ENCODE peak calls at places on chromosomes 11 and 22, in ten cellular contexts. One of them, this sample, is unnamed.

GRCh38 chr11:68440254-68440653 is 20.3 kb upstream of the PPP6R3 start:
- DNase-seq in suprapubic skin: no peak
- DNase-seq in transverse colon: no peak
- DNase-seq in upper lobe of left lung: no peak
- DNase-seq in stomach: no peak
- DNase-seq in H1: no peak
- DNase-seq in A549: no peak
- DNase-seq in ovary: peak; percentile 53
- DNase-seq in HepG2: no peak
- DNase-seq in GM12878: no peak
- DNase-seq in this sample: no peak

GRCh38 chr22:50329236-50329635 is 2.4 kb upstream of the DENND6B start:
- DNase-seq in suprapubic skin: no peak
- DNase-seq in transverse colon: no peak
- DNase-seq in upper lobe of left lung: no peak
- DNase-seq in stomach: no peak
- DNase-seq in H1: no peak
- DNase-seq in A549: no peak
- DNase-seq in ovary: no peak
- DNase-seq in HepG2: no peak
- DNase-seq in GM12878: no peak
- DNase-seq in this sample: no peak

GRCh38 chr22:39254789-39255298 is 10.1 kb upstream of the PDGFB start:
- DNase-seq in suprapubic skin: no peak
- DNase-seq in transverse colon: no peak
- DNase-seq in upper lobe of left lung: no peak
- DNase-seq in stomach: no peak
- DNase-seq in H1: no peak
- DNase-seq in A549: peak; percentile 48
- DNase-seq in ovary: no peak
- DNase-seq in HepG2: no peak
- DNase-seq in GM12878: peak; percentile 41
- DNase-seq in this sample: no peak

GRCh38 chr11:26230021-26230420 is 101.9 kb upstream of the ANO3 start:
- DNase-seq in suprapubic skin: no peak
- DNase-seq in transverse colon: no peak
- DNase-seq in upper lobe of left lung: no peak
- DNase-seq in stomach: no peak
- DNase-seq in H1: no peak
- DNase-seq in A549: no peak
- DNase-seq in ovary: no peak
- DNase-seq in HepG2: no peak
- DNase-seq in GM12878: no peak
- DNase-seq in this sample: no peak

GRCh38 chr11:82998697-82999096 is 73.0 kb downstream of the RAB30 start:
- DNase-seq in suprapubic skin: no peak
- DNase-seq in transverse colon: no peak
- DNase-seq in upper lobe of left lung: no peak
- DNase-seq in stomach: no peak
- DNase-seq in H1: no peak
- DNase-seq in A549: no peak
- DNase-seq in ovary: no peak
- DNase-seq in HepG2: no peak
- DNase-seq in GM12878: no peak
- DNase-seq in this sample: no peak

GRCh38 chr22:38067771-38068360 is 10.7 kb downstream of the PICK1 start:
- DNase-seq in suprapubic skin: no peak
- DNase-seq in transverse colon: no peak
- DNase-seq in upper lobe of left lung: no peak
- DNase-seq in stomach: no peak
- DNase-seq in H1: no peak
- DNase-seq in A549: no peak
- DNase-seq in ovary: no peak
- DNase-seq in HepG2: no peak
- DNase-seq in GM12878: no peak
- DNase-seq in this sample: no peak

GRCh38 chr11:86116996-86117705 is 48.3 kb upstream of the PICALM start:
- DNase-seq in suprapubic skin: no peak
- DNase-seq in transverse colon: no peak
- DNase-seq in upper lobe of left lung: no peak
- DNase-seq in stomach: no peak
- DNase-seq in H1: no peak
- DNase-seq in A549: peak; percentile 30
- DNase-seq in ovary: no peak
- DNase-seq in HepG2: no peak
- DNase-seq in GM12878: no peak
- DNase-seq in this sample: no peak

GRCh38 chr11:67612751-67613150 is 6.0 kb downstream of the NDUFV1 start:
- DNase-seq in suprapubic skin: no peak
- DNase-seq in transverse colon: no peak
- DNase-seq in upper lobe of left lung: no peak
- DNase-seq in stomach: no peak
- DNase-seq in H1: peak; percentile 42
- DNase-seq in A549: no peak
- DNase-seq in ovary: no peak
- DNase-seq in HepG2: no peak
- DNase-seq in GM12878: no peak
- DNase-seq in this sample: no peak

GRCh38 chr11:67276821-67277230 is 10.6 kb downstream of the GRK2 start:
- DNase-seq in suprapubic skin: peak; percentile 71
- DNase-seq in transverse colon: peak; percentile 65
- DNase-seq in upper lobe of left lung: peak; percentile 75
- DNase-seq in stomach: peak; percentile 59
- DNase-seq in H1: no peak
- DNase-seq in A549: no peak
- DNase-seq in ovary: peak; percentile 51
- DNase-seq in HepG2: no peak
- DNase-seq in GM12878: no peak
- DNase-seq in this sample: no peak

GRCh38 chr11:24932110-24933000 is 435.5 kb downstream of the LUZP2 start:
- DNase-seq in suprapubic skin: no peak
- DNase-seq in transverse colon: peak; percentile 50
- DNase-seq in upper lobe of left lung: no peak
- DNase-seq in stomach: no peak
- DNase-seq in H1: no peak
- DNase-seq in A549: no peak
- DNase-seq in ovary: no peak
- DNase-seq in HepG2: no peak
- DNase-seq in GM12878: no peak
- DNase-seq in this sample: no peak

GRCh38 chr11:104892723-104893511 is 5.3 kb downstream of the CASP12 start:
- DNase-seq in suprapubic skin: no peak
- DNase-seq in transverse colon: no peak
- DNase-seq in upper lobe of left lung: no peak
- DNase-seq in stomach: no peak
- DNase-seq in H1: no peak
- DNase-seq in A549: no peak
- DNase-seq in ovary: no peak
- DNase-seq in HepG2: no peak
- DNase-seq in GM12878: no peak
- DNase-seq in this sample: no peak

GRCh38 chr11:47000033-47000432 is 63.5 kb downstream of the CSTPP1 start:
- DNase-seq in suprapubic skin: no peak
- DNase-seq in transverse colon: no peak
- DNase-seq in upper lobe of left lung: no peak
- DNase-seq in stomach: no peak
- DNase-seq in H1: no peak
- DNase-seq in A549: no peak
- DNase-seq in ovary: no peak
- DNase-seq in HepG2: no peak
- DNase-seq in GM12878: no peak
- DNase-seq in this sample: no peak

GRCh38 chr22:50569896-50570535 is 7.3 kb upstream of the SYCE3 start:
- DNase-seq in suprapubic skin: peak; percentile 59
- DNase-seq in transverse colon: no peak
- DNase-seq in upper lobe of left lung: no peak
- DNase-seq in stomach: no peak
- DNase-seq in H1: no peak
- DNase-seq in A549: no peak
- DNase-seq in ovary: no peak
- DNase-seq in HepG2: no peak
- DNase-seq in GM12878: no peak
- DNase-seq in this sample: no peak

GRCh38 chr11:43582837-43583462 is 97.6 kb upstream of the HSD17B12 start:
- DNase-seq in suprapubic skin: no peak
- DNase-seq in transverse colon: no peak
- DNase-seq in upper lobe of left lung: no peak
- DNase-seq in stomach: no peak
- DNase-seq in H1: peak; percentile 63
- DNase-seq in A549: no peak
- DNase-seq in ovary: no peak
- DNase-seq in HepG2: no peak
- DNase-seq in GM12878: no peak
- DNase-seq in this sample: peak; percentile 80

GRCh38 chr11:67302571-67303131 is 679 bp upstream of the SSH3 start:
- DNase-seq in suprapubic skin: peak; percentile 83
- DNase-seq in transverse colon: peak; percentile 69
- DNase-seq in upper lobe of left lung: peak; percentile 83
- DNase-seq in stomach: peak; percentile 62
- DNase-seq in H1: peak; percentile 84
- DNase-seq in A549: peak; percentile 62
- DNase-seq in ovary: peak; percentile 48
- DNase-seq in HepG2: no peak
- DNase-seq in GM12878: no peak
- DNase-seq in this sample: no peak

GRCh38 chr22:19498866-19499190 is 19.1 kb downstream of the CDC45 start:
- DNase-seq in suprapubic skin: no peak
- DNase-seq in transverse colon: no peak
- DNase-seq in upper lobe of left lung: no peak
- DNase-seq in stomach: no peak
- DNase-seq in H1: no peak
- DNase-seq in A549: no peak
- DNase-seq in ovary: no peak
- DNase-seq in HepG2: no peak
- DNase-seq in GM12878: no peak
- DNase-seq in this sample: no peak

GRCh38 chr11:106305458-106305857 is 228.0 kb downstream of the AASDHPPT start:
- DNase-seq in suprapubic skin: no peak
- DNase-seq in transverse colon: no peak
- DNase-seq in upper lobe of left lung: peak; percentile 46
- DNase-seq in stomach: no peak
- DNase-seq in H1: no peak
- DNase-seq in A549: no peak
- DNase-seq in ovary: no peak
- DNase-seq in HepG2: no peak
- DNase-seq in GM12878: no peak
- DNase-seq in this sample: no peak

GRCh38 chr11:116466231-116466630 is 306.6 kb downstream of the BUD13 start:
- DNase-seq in suprapubic skin: no peak
- DNase-seq in transverse colon: no peak
- DNase-seq in upper lobe of left lung: no peak
- DNase-seq in stomach: no peak
- DNase-seq in H1: no peak
- DNase-seq in A549: no peak
- DNase-seq in ovary: no peak
- DNase-seq in HepG2: no peak
- DNase-seq in GM12878: no peak
- DNase-seq in this sample: no peak

DNA sequence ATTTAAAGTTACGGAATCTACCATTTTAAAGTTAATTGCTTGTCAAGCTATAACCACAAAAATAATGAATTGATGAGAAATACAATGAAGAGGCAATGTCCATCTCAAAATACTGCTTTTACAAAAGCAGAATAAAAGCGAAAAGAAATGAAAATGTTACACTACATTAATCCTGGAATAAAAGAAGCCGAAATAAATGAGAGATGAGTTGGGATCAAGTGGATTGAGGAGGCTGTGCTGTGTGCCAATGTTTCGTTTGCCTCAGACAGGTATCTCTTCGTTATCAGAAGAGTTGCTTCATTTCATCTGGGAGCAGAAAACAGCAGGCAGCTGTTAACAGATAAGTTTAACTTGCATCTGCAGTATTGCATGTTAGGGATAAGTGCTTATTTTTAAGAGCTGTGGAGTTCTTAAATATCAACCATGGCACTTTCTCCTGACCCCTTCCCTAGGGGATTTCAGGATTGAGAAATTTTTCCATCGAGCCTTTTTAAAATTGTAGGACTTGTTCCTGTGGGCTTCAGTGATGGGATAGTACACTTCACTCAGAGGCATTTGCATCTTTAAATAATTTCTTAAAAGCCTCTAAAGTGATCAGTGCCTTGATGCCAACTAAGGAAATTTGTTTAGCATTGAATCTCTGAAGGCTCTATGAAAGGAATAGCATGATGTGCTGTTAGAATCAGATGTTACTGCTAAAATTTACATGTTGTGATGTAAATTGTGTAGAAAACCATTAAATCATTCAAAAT is 4.2 kb downstream of the MALAT1 start:
- DNase-seq in suprapubic skin: no peak
- DNase-seq in transverse colon: no peak
- DNase-seq in upper lobe of left lung: no peak
- DNase-seq in stomach: no peak
- DNase-seq in H1: no peak
- DNase-seq in A549: peak; percentile 69
- DNase-seq in ovary: peak; percentile 11
- DNase-seq in HepG2: no peak
- DNase-seq in GM12878: no peak
- DNase-seq in this sample: no peak
- TF ChIP-seq POLR2A in suprapubic skin: peak; percentile 11
- TF ChIP-seq POLR2A in transverse colon: peak; percentile 73
- TF ChIP-seq POLR2A in upper lobe of left lung: no peak
- TF ChIP-seq POLR2A in stomach: no peak
- TF ChIP-seq POLR2A in H1: peak; percentile 84
- TF ChIP-seq POLR2A in A549: no peak
- TF ChIP-seq POLR2A in ovary: no peak
- TF ChIP-seq POLR2A in HepG2: peak; percentile 46
- TF ChIP-seq POLR2A in GM12878: peak; percentile 95
- TF ChIP-seq POLR2A in this sample: peak; percentile 78

GRCh38 chr22:23777776-23778575 is 5.3 kb downstream of the MMP11 start:
- DNase-seq in suprapubic skin: no peak
- DNase-seq in transverse colon: no peak
- DNase-seq in upper lobe of left lung: no peak
- DNase-seq in stomach: no peak
- DNase-seq in H1: no peak
- DNase-seq in A549: no peak
- DNase-seq in ovary: no peak
- DNase-seq in HepG2: no peak
- DNase-seq in GM12878: no peak
- DNase-seq in this sample: no peak
- TF ChIP-seq EP300 in suprapubic skin: no peak
- TF ChIP-seq EP300 in transverse colon: no peak
- TF ChIP-seq EP300 in upper lobe of left lung: no peak
- TF ChIP-seq EP300 in stomach: no peak
- TF ChIP-seq EP300 in H1: no peak
- TF ChIP-seq EP300 in A549: no peak
- TF ChIP-seq EP300 in ovary: no peak
- TF ChIP-seq EP300 in HepG2: no peak
- TF ChIP-seq EP300 in GM12878: no peak
- TF ChIP-seq EP300 in this sample: no peak

GRCh38 chr11:30377347-30377746 is 54.4 kb downstream of the ARL14EP start:
- DNase-seq in suprapubic skin: no peak
- DNase-seq in transverse colon: no peak
- DNase-seq in upper lobe of left lung: no peak
- DNase-seq in stomach: no peak
- DNase-seq in H1: no peak
- DNase-seq in A549: no peak
- DNase-seq in ovary: no peak
- DNase-seq in HepG2: no peak
- DNase-seq in GM12878: no peak
- DNase-seq in this sample: no peak
- TF ChIP-seq POLR2A in suprapubic skin: no peak
- TF ChIP-seq POLR2A in transverse colon: no peak
- TF ChIP-seq POLR2A in upper lobe of left lung: no peak
- TF ChIP-seq POLR2A in stomach: no peak
- TF ChIP-seq POLR2A in H1: no peak
- TF ChIP-seq POLR2A in A549: no peak
- TF ChIP-seq POLR2A in ovary: no peak
- TF ChIP-seq POLR2A in HepG2: no peak
- TF ChIP-seq POLR2A in GM12878: no peak
- TF ChIP-seq POLR2A in this sample: no peak

GRCh38 chr11:112113539-112114457 is 27.1 kb downstream of the SDHD start:
- DNase-seq in suprapubic skin: no peak
- DNase-seq in transverse colon: no peak
- DNase-seq in upper lobe of left lung: no peak
- DNase-seq in stomach: no peak
- DNase-seq in H1: no peak
- DNase-seq in A549: peak; percentile 64
- DNase-seq in ovary: no peak
- DNase-seq in HepG2: peak; percentile 54
- DNase-seq in GM12878: no peak
- DNase-seq in this sample: no peak
- TF ChIP-seq EP300 in suprapubic skin: no peak
- TF ChIP-seq EP300 in transverse colon: no peak
- TF ChIP-seq EP300 in upper lobe of left lung: no peak
- TF ChIP-seq EP300 in stomach: no peak
- TF ChIP-seq EP300 in H1: no peak
- TF ChIP-seq EP300 in A549: no peak
- TF ChIP-seq EP300 in ovary: no peak
- TF ChIP-seq EP300 in HepG2: no peak
- TF ChIP-seq EP300 in GM12878: no peak
- TF ChIP-seq EP300 in this sample: no peak

This sample was measured in esophagus muscularis mucosa.